ENCODE peak calls at places on chromosomes 3 and 15, in four cellular contexts. One of them, this sample, is unnamed. For H3K4me1 and H3K36me3, the result is how much of the 10 kb centered on the place peaks cover.

GRCh38 chr15:57550640-57551039 is 41.1 kb upstream of the MYZAP start:
- DNase-seq in trophoblast cell: no peak
- DNase-seq in upper lobe of right lung: peak
- DNase-seq in pancreas: peak
- DNase-seq in this sample: no peak

GRCh38 chr15:66758844-66759243 is 56.8 kb downstream of the SMAD6 start:
- DNase-seq in trophoblast cell: peak
- DNase-seq in upper lobe of right lung: no peak
- DNase-seq in pancreas: no peak
- DNase-seq in this sample: no peak

GRCh38 chr3:36648241-36649034 is 115.9 kb downstream of the DCLK3 start:
- DNase-seq in trophoblast cell: peak
- DNase-seq in upper lobe of right lung: no peak
- DNase-seq in pancreas: no peak
- DNase-seq in this sample: no peak

GRCh38 chr3:29899011-29899410 is 618.1 kb downstream of the RBMS3 start:
- DNase-seq in trophoblast cell: no peak
- DNase-seq in upper lobe of right lung: no peak
- DNase-seq in pancreas: no peak
- DNase-seq in this sample: no peak

GRCh38 chr15:82810863-82811421 is 1.5 kb downstream of the WHAMM start:
- DNase-seq in trophoblast cell: peak
- DNase-seq in upper lobe of right lung: no peak
- DNase-seq in pancreas: no peak
- DNase-seq in this sample: peak

GRCh38 chr3:171383206-171384018 is 76.8 kb downstream of the TNIK start:
- DNase-seq in trophoblast cell: peak
- DNase-seq in upper lobe of right lung: no peak
- DNase-seq in pancreas: no peak
- DNase-seq in this sample: no peak

GRCh38 chr3:144590854-144591253 is 619.2 kb downstream of the DIPK2A start:
- DNase-seq in trophoblast cell: peak
- DNase-seq in upper lobe of right lung: no peak
- DNase-seq in pancreas: no peak
- DNase-seq in this sample: no peak

GRCh38 chr3:112814256-112814655 is 32.4 kb downstream of the CD200R1L start:
- DNase-seq in trophoblast cell: peak
- DNase-seq in upper lobe of right lung: no peak
- DNase-seq in pancreas: no peak
- DNase-seq in this sample: no peak

GRCh38 chr3:116413319-116413718 is 32.0 kb downstream of the LSAMP start:
- DNase-seq in trophoblast cell: no peak
- DNase-seq in upper lobe of right lung: no peak
- DNase-seq in pancreas: no peak
- DNase-seq in this sample: no peak

GRCh38 chr15:26974120-26974780 is 3.3 kb downstream of the GABRG3 start:
- DNase-seq in trophoblast cell: peak
- DNase-seq in upper lobe of right lung: no peak
- DNase-seq in pancreas: no peak
- DNase-seq in this sample: no peak

GRCh38 chr3:96756516-96756915 is 57.9 kb upstream of the EPHA6 start:
- DNase-seq in trophoblast cell: no peak
- DNase-seq in upper lobe of right lung: no peak
- DNase-seq in pancreas: no peak
- DNase-seq in this sample: no peak

GRCh38 chr15:26358708-26359107 is 414.2 kb downstream of the GABRB3 start:
- DNase-seq in trophoblast cell: no peak
- DNase-seq in upper lobe of right lung: no peak
- DNase-seq in pancreas: no peak
- DNase-seq in this sample: no peak

GRCh38 chr15:100328796-100329195 is 13.0 kb downstream of the ADAMTS17 start:
- DNase-seq in trophoblast cell: no peak
- DNase-seq in upper lobe of right lung: no peak
- DNase-seq in pancreas: no peak
- DNase-seq in this sample: no peak

GRCh38 chr15:99477745-99478525 is 87.8 kb upstream of the MEF2A start:
- DNase-seq in trophoblast cell: no peak
- DNase-seq in upper lobe of right lung: no peak
- DNase-seq in pancreas: no peak
- DNase-seq in this sample: no peak

GRCh38 chr15:88748081-88748480 is 55.2 kb upstream of the ACAN start:
- DNase-seq in trophoblast cell: no peak
- DNase-seq in upper lobe of right lung: no peak
- DNase-seq in pancreas: no peak
- DNase-seq in this sample: no peak

GRCh38 chr3:120931593-120931992 is 23.6 kb downstream of the STXBP5L start:
- DNase-seq in trophoblast cell: no peak
- DNase-seq in upper lobe of right lung: no peak
- DNase-seq in pancreas: no peak
- DNase-seq in this sample: no peak

GRCh38 chr3:69500604-69501003 is 114.7 kb upstream of the FRMD4B start:
- DNase-seq in trophoblast cell: peak
- DNase-seq in upper lobe of right lung: no peak
- DNase-seq in pancreas: no peak
- DNase-seq in this sample: no peak

GRCh38 chr15:25849431-25849921 is 13.7 kb downstream of the ATP10A start:
- DNase-seq in trophoblast cell: no peak
- DNase-seq in upper lobe of right lung: no peak
- DNase-seq in pancreas: no peak
- DNase-seq in this sample: no peak

GRCh38 chr3:124269619-124270018 is 277.7 kb upstream of the ROPN1 start:
- DNase-seq in trophoblast cell: no peak
- DNase-seq in upper lobe of right lung: no peak
- DNase-seq in pancreas: no peak
- DNase-seq in this sample: no peak

GRCh38 chr15:64356443-64357040 is 569 bp upstream of the CSNK1G1 start:
- DNase-seq in trophoblast cell: peak
- DNase-seq in upper lobe of right lung: no peak
- DNase-seq in pancreas: no peak
- DNase-seq in this sample: no peak

GRCh38 chr3:58608648-58609047 is 31.5 kb upstream of the FAM107A start:
- DNase-seq in trophoblast cell: no peak
- DNase-seq in upper lobe of right lung: no peak
- DNase-seq in pancreas: peak
- DNase-seq in this sample: no peak

GRCh38 chr3:160665784-160666526 is 11.0 kb upstream of the ARL14 start:
- DNase-seq in trophoblast cell: no peak
- DNase-seq in upper lobe of right lung: no peak
- DNase-seq in pancreas: no peak
- DNase-seq in this sample: no peak

GRCh38 chr15:96180062-96180745 is 150.3 kb upstream of the NR2F2 start:
- DNase-seq in trophoblast cell: no peak
- DNase-seq in upper lobe of right lung: no peak
- DNase-seq in pancreas: no peak
- DNase-seq in this sample: no peak

GRCh38 chr3:106945435-106945834 is 431.8 kb upstream of the CCDC54 start:
- DNase-seq in trophoblast cell: peak
- DNase-seq in upper lobe of right lung: no peak
- DNase-seq in pancreas: no peak
- DNase-seq in this sample: no peak

GRCh38 chr3:118304557-118304956 is 730.1 kb downstream of the IGSF11 start:
- DNase-seq in trophoblast cell: no peak
- DNase-seq in upper lobe of right lung: no peak
- DNase-seq in pancreas: no peak
- DNase-seq in this sample: no peak

GRCh38 chr3:98056035-98056434 is 20.9 kb upstream of the GABRR3 start:
- DNase-seq in trophoblast cell: no peak
- DNase-seq in upper lobe of right lung: no peak
- DNase-seq in pancreas: no peak
- DNase-seq in this sample: no peak

GRCh38 chr3:172140499-172141391 is 101.4 kb downstream of the FNDC3B start:
- DNase-seq in trophoblast cell: peak
- DNase-seq in upper lobe of right lung: no peak
- DNase-seq in pancreas: peak
- DNase-seq in this sample: no peak

GRCh38 chr15:81880833-81881232 is 165.0 kb downstream of the MEX3B start:
- DNase-seq in trophoblast cell: no peak
- DNase-seq in upper lobe of right lung: no peak
- DNase-seq in pancreas: no peak
- DNase-seq in this sample: no peak

GRCh38 chr3:153052096-153052460 is 109.9 kb upstream of the RAP2B start:
- DNase-seq in trophoblast cell: peak
- DNase-seq in upper lobe of right lung: no peak
- DNase-seq in pancreas: no peak
- DNase-seq in this sample: no peak

GRCh38 chr3:52126500-52126899 is 27.7 kb downstream of the POC1A start:
- DNase-seq in trophoblast cell: no peak
- DNase-seq in upper lobe of right lung: no peak
- DNase-seq in pancreas: no peak
- DNase-seq in this sample: no peak

GRCh38 chr3:181418249-181418648 is 293.5 kb upstream of the SOX2 start:
- DNase-seq in trophoblast cell: peak
- DNase-seq in upper lobe of right lung: no peak
- DNase-seq in pancreas: no peak
- DNase-seq in this sample: no peak
- H3K27ac ChIP-seq in trophoblast cell: peak
- H3K27ac ChIP-seq in upper lobe of right lung: no peak
- H3K27ac ChIP-seq in pancreas: no peak
- H3K27ac ChIP-seq in this sample: no peak

GRCh38 chr3:188531210-188531609 is 377.3 kb downstream of the LPP start:
- DNase-seq in trophoblast cell: no peak
- DNase-seq in upper lobe of right lung: no peak
- DNase-seq in pancreas: no peak
- DNase-seq in this sample: no peak

GRCh38 chr3:188534633-188535032 is 380.7 kb downstream of the LPP start:
- DNase-seq in trophoblast cell: no peak
- DNase-seq in upper lobe of right lung: no peak
- DNase-seq in pancreas: no peak
- DNase-seq in this sample: no peak

GRCh38 chr3:188529228-188529627 is 375.3 kb downstream of the LPP start:
- DNase-seq in trophoblast cell: peak
- DNase-seq in upper lobe of right lung: no peak
- DNase-seq in pancreas: no peak
- DNase-seq in this sample: no peak

GRCh38 chr3:188533612-188534357 is 379.8 kb downstream of the LPP start:
- DNase-seq in trophoblast cell: no peak
- DNase-seq in upper lobe of right lung: no peak
- DNase-seq in pancreas: no peak
- DNase-seq in this sample: no peak

GRCh38 chr3:188533172-188533571 is 379.2 kb downstream of the LPP start:
- DNase-seq in trophoblast cell: no peak
- DNase-seq in upper lobe of right lung: no peak
- DNase-seq in pancreas: no peak
- DNase-seq in this sample: no peak
- H3K4me1 ChIP-seq in trophoblast cell: under half
- H3K4me1 ChIP-seq in upper lobe of right lung: under half
- H3K4me1 ChIP-seq in pancreas: under half
- H3K4me1 ChIP-seq in this sample: under half

GRCh38 chr15:34890424-34890823 is 79.1 kb downstream of the AQR start:
- DNase-seq in trophoblast cell: no peak
- DNase-seq in upper lobe of right lung: no peak
- DNase-seq in pancreas: no peak
- DNase-seq in this sample: no peak

GRCh38 chr15:34883633-34884032 is 85.9 kb downstream of the AQR start:
- DNase-seq in trophoblast cell: no peak
- DNase-seq in upper lobe of right lung: no peak
- DNase-seq in pancreas: no peak
- DNase-seq in this sample: no peak

GRCh38 chr15:34883042-34883441 is 86.5 kb downstream of the AQR start:
- DNase-seq in trophoblast cell: no peak
- DNase-seq in upper lobe of right lung: no peak
- DNase-seq in pancreas: no peak
- DNase-seq in this sample: no peak

GRCh38 chr15:34889486-34889885 is 80.1 kb downstream of the AQR start:
- DNase-seq in trophoblast cell: peak
- DNase-seq in upper lobe of right lung: no peak
- DNase-seq in pancreas: no peak
- DNase-seq in this sample: no peak

DNA sequence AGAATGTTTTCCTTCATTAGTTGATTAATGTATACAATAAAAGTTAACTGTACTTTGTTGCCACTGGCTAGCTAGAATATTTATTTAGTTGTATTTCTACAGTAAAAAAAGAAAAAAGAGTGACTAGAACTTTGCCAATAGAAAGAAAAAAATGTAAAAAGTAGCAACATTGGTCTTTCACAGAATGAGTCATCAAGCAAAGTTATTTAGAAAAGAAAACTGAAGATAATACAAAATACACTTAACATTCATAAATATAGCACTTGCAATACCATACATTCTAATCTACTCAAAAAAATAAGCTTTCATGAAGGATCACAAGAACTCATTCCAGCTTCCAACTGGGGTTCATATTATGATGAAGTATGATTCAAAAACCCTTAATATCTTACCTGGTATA is 83.4 kb downstream of the AQR start:
- DNase-seq in trophoblast cell: no peak
- DNase-seq in upper lobe of right lung: no peak
- DNase-seq in pancreas: no peak
- DNase-seq in this sample: no peak
- H3K36me3 ChIP-seq in trophoblast cell: under half
- H3K36me3 ChIP-seq in upper lobe of right lung: half or more
- H3K36me3 ChIP-seq in pancreas: under half
- H3K36me3 ChIP-seq in this sample: under half

GRCh38 chr3:39143051-39143885 is 10.1 kb downstream of the CSRNP1 start:
- DNase-seq in trophoblast cell: no peak
- DNase-seq in upper lobe of right lung: no peak
- DNase-seq in pancreas: no peak
- DNase-seq in this sample: peak

GRCh38 chr3:39140341-39140971 is 12.9 kb downstream of the CSRNP1 start:
- DNase-seq in trophoblast cell: peak
- DNase-seq in upper lobe of right lung: no peak
- DNase-seq in pancreas: no peak
- DNase-seq in this sample: no peak

GRCh38 chr3:39142067-39142466 is 11.3 kb downstream of the CSRNP1 start:
- DNase-seq in trophoblast cell: no peak
- DNase-seq in upper lobe of right lung: no peak
- DNase-seq in pancreas: no peak
- DNase-seq in this sample: no peak

GRCh38 chr3:39139442-39139841 is 13.9 kb downstream of the CSRNP1 start:
- DNase-seq in trophoblast cell: no peak
- DNase-seq in upper lobe of right lung: no peak
- DNase-seq in pancreas: no peak
- DNase-seq in this sample: no peak

DNA sequence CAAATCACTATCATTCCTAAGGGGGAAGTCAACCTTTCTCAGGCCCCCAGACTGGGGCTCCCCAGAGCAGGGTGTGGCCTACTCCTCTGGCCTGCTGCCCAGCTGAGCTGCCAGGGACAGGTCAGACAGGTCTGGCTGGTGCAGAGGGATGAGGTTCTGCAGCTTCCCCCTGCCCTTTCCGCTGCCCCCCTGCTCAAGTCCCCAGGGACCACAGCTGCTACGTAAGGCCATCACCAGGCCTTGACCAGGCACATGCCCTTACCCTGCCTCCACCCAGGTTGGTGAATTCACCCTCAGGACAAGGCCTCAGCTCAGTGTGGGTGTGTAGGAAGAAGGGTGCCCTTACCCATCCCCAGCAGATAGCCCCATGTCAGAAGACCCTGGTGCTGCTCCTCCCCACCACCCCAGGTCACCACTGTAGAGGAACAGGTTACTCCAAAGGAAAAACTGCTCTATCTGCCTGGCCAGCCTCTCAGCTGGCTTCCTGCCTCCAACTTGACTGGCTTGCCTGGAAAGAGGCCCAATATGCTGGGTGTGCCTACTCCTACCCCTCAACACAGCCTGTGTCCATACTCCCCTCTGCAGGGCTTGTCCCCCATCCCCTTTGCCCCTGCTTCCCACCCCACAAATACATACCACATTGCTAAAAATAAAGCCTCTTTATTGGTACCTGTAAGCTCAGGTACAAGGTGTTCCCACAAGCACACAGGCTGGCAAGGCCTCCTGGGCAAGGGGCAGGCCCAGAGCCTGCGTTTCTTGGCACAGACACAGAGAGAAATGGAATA is 12.0 kb downstream of the CSRNP1 start:
- DNase-seq in trophoblast cell: peak
- DNase-seq in upper lobe of right lung: peak
- DNase-seq in pancreas: peak
- DNase-seq in this sample: no peak
- H3K27ac ChIP-seq in trophoblast cell: peak
- H3K27ac ChIP-seq in upper lobe of right lung: peak
- H3K27ac ChIP-seq in pancreas: peak
- H3K27ac ChIP-seq in this sample: no peak